ENCODE peak calls at places on chromosomes 13 and 19, in five cellular contexts. B is lower leg skin, D is suprapubic skin, A is OCI-M1, Y is amniotic epithelial cell. Q is an unnamed sample.

GRCh38 chr13:32022292-32022691 is 9.3 kb upstream of the FRY start:
- DNase-seq in B (no peak), D (no peak), A (no peak), Y (peak), Q (no peak)

GRCh38 chr13:98225036-98225940 is 48.2 kb upstream of the RNF113B start:
- DNase-seq in B (no peak), D (no peak), A (no peak), Y (no peak), Q (no peak)

GRCh38 chr13:110216403-110217041 is 90.4 kb downstream of the COL4A1 start:
- DNase-seq in B (no peak), D (no peak), A (no peak), Y (peak), Q (no peak)

GRCh38 chr13:113495494-113496251 is 5.2 kb upstream of the DCUN1D2 start:
- DNase-seq in B (no peak), D (no peak), A (no peak), Y (peak), Q (peak)

GRCh38 chr19:4732680-4733114 is 9.1 kb upstream of the DPP9 start:
- DNase-seq in B (no peak), D (no peak), A (peak), Y (peak), Q (no peak)

GRCh38 chr13:102035969-102036368 is 365.9 kb downstream of the FGF14 start:
- DNase-seq in B (no peak), D (no peak), A (no peak), Y (no peak), Q (no peak)

GRCh38 chr19:20482721-20483120 is 82.9 kb downstream of the ZNF737 start:
- DNase-seq in B (no peak), D (no peak), A (no peak), Y (no peak), Q (no peak)

GRCh38 chr19:44367024-44367423 is 10.5 kb upstream of the ZNF112 start:
- DNase-seq in B (no peak), D (no peak), A (no peak), Y (peak), Q (no peak)

GRCh38 chr19:4277051-4277700 is 1.9 kb upstream of the SHD start:
- DNase-seq in B (no peak), D (no peak), A (no peak), Y (no peak), Q (no peak)

GRCh38 chr13:98262307-98262706 is 85.2 kb upstream of the RNF113B start:
- DNase-seq in B (no peak), D (no peak), A (no peak), Y (no peak), Q (no peak)

GRCh38 chr13:34031629-34032028 is 213.7 kb downstream of the RFC3 start:
- DNase-seq in B (no peak), D (no peak), A (no peak), Y (no peak), Q (no peak)

GRCh38 chr13:27450921-27451461 is 627 bp upstream of the MTIF3 start:
- DNase-seq in B (no peak), D (peak), A (peak), Y (peak), Q (no peak)

GRCh38 chr19:35341006-35341405 is 6.7 kb upstream of the FFAR1 start:
- DNase-seq in B (no peak), D (no peak), A (no peak), Y (no peak), Q (no peak)

GRCh38 chr13:41562083-41562482 is 104.7 kb downstream of the RGCC start:
- DNase-seq in B (peak), D (no peak), A (no peak), Y (peak), Q (no peak)

GRCh38 chr19:7870571-7871279 is 3.5 kb downstream of the PRR36 start:
- DNase-seq in B (peak), D (peak), A (peak), Y (peak), Q (no peak)

GRCh38 chr13:99135591-99135990 is 65.1 kb upstream of the UBAC2 start:
- DNase-seq in B (no peak), D (no peak), A (no peak), Y (no peak), Q (peak)

GRCh38 chr13:25301347-25302113 is at the start of gene NUP58:
- DNase-seq in B (peak), D (peak), A (peak), Y (peak), Q (peak)

GRCh38 chr19:51342631-51343569 is 961 bp upstream of the VSIG10L start:
- DNase-seq in B (no peak), D (no peak), A (no peak), Y (no peak), Q (no peak)

Q was measured in osteocyte.